ENCODE peak calls at places on chromosomes 2 and 18, in ten cellular contexts. O is adrenal gland, Q is HCT116, T is ovary, M is uterus, D is heart left ventricle, K is spleen, H is tibial nerve, Z is transverse colon, V is H1. A is an unnamed sample. For H3K27me3, the result is how much of the 10 kb centered on the place peaks cover.

GRCh38 chr2:121247971-121248370 is 37.0 kb downstream of the TFCP2L1 start:
- DNase-seq in H (no peak), V (no peak), K (peak), M (no peak), O (no peak), T (no peak), Z (no peak), Q (no peak), D (no peak), A (no peak)

GRCh38 chr18:42192251-42193248 is 237.5 kb downstream of the PIK3C3 start:
- DNase-seq in H (no peak), D (no peak), O (no peak), T (no peak), Q (no peak), K (no peak), V (no peak), M (no peak), Z (no peak), A (no peak)

GRCh38 chr18:8960740-8961657 is 141.5 kb upstream of the NDUFV2 start:
- DNase-seq in H (no peak), M (no peak), T (no peak), V (no peak), O (no peak), D (no peak), Q (no peak), Z (no peak), K (no peak), A (no peak)

GRCh38 chr2:142220901-142221300 is 90.1 kb upstream of the LRP1B start:
- DNase-seq in V (no peak), O (no peak), M (no peak), H (no peak), K (no peak), Z (no peak), T (no peak), Q (no peak), D (no peak), A (no peak)

GRCh38 chr2:221981918-221982317 is 316.9 kb downstream of the PAX3 start:
- DNase-seq in O (no peak), Z (no peak), M (no peak), K (no peak), V (no peak), H (no peak), T (no peak), Q (no peak), D (no peak), A (no peak)

GRCh38 chr2:152200101-152200500 is 24.5 kb upstream of the STAM2 start:
- DNase-seq in K (no peak), H (no peak), Z (no peak), V (no peak), D (no peak), M (no peak), O (no peak), Q (no peak), T (no peak), A (no peak)

GRCh38 chr2:230925443-230925878 is 419 bp upstream of the GPR55 start:
- DNase-seq in V (no peak), T (no peak), H (no peak), D (no peak), Q (no peak), K (peak), O (no peak), M (no peak), Z (peak), A (no peak)

GRCh38 chr2:113025751-113026150 is 20.5 kb downstream of the IL36A start:
- DNase-seq in Q (no peak), H (no peak), O (no peak), M (no peak), D (no peak), K (no peak), V (no peak), T (no peak), Z (no peak), A (no peak)

GRCh38 chr18:60676807-60677206 is 304.2 kb upstream of the MC4R start:
- DNase-seq in D (no peak), T (no peak), H (no peak), O (no peak), K (no peak), Z (no peak), M (no peak), Q (no peak), V (no peak), A (no peak)

GRCh38 chr2:17879913-17880274 is 1.4 kb downstream of the KCNS3 start:
- DNase-seq in K (no peak), H (no peak), Z (no peak), T (no peak), M (no peak), O (no peak), Q (no peak), D (no peak), V (no peak), A (no peak)
- H3K4me3 ChIP-seq in K (no peak), H (peak), Z (peak), T (no peak), M (peak), O (no peak), Q (peak), D (peak), V (peak), A (peak)

DNA sequence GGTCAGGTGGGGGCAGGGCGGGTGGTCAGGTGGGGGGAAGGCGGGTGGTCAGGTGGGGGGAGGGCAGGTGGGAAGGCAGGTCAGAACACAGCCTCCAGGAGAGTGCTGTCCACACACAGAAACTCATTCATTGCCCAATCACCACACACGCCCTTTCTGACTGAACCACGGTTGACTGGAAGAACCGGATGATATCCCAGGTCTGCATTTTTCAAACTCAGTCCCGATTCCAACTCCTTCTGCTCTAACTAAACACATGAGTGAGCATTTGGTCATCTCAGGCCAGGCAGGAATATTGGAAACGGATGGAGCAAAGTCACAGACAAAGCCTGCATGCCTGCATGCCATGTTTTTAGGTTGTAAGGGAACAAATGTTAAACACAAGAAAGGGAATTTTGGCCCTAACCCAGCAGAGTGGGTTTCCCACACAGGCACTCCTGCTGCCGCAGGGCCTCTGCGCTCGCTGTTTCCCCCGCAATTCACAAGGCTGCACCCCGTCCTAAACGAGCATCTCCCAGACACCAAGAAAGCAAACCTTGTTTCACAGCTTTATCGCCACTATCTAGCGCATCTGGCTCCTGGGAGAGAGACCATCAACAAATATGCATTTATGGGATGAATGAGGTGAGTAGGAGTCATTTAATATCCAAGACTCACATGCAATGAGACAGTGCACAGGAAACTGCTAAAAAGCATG is 100.1 kb downstream of the ZNF516 start:
- DNase-seq in M (peak), T (no peak), H (no peak), Z (peak), V (no peak), D (no peak), O (no peak), Q (no peak), K (no peak), A (no peak)
- H3K27me3 ChIP-seq in M (under half), T (under half), H (under half), Z (under half), V (under half), D (under half), O (under half), Q (under half), K (under half), A (under half)

DNA sequence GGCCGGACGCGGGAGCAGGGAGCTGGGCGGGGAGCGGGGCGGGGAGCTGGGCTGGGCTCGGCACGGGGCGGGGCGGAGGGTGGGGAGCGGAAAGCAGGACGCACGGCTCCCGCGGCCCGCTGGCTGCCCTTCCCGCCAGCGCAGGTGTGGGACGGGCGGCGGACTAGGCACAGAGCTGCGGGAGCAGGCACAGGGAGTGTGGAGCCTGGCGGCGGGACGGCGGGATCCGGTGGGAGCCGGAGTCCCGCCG is at the start of gene IMPA2:
- DNase-seq in V (no peak), H (no peak), M (no peak), Q (no peak), Z (no peak), D (no peak), K (no peak), T (no peak), O (no peak), A (no peak)
- TF ChIP-seq POLR2A in V (peak), H (peak), M (peak), Q (peak), Z (peak), D (peak), K (no peak), T (peak), O (no peak), A (peak)

GRCh38 chr2:42494434-42495233 is 852 bp upstream of the KCNG3 start:
- DNase-seq in M (peak), H (peak), Q (peak), D (peak), O (peak), V (peak), Z (peak), T (peak), K (peak), A (no peak)

GRCh38 chr2:42493885-42494433 is at the start of gene KCNG3:
- DNase-seq in Q (no peak), D (peak), Z (peak), T (peak), V (peak), K (peak), M (peak), H (peak), O (peak), A (no peak)

GRCh38 chr2:42493468-42493884 is 306 bp downstream of the KCNG3 start:
- DNase-seq in V (no peak), M (no peak), O (peak), K (peak), Q (no peak), H (no peak), D (no peak), Z (no peak), T (no peak), A (no peak)

GRCh38 chr2:42495234-42495581 is 1.4 kb upstream of the KCNG3 start:
- DNase-seq in V (no peak), M (no peak), Z (no peak), Q (no peak), D (no peak), H (no peak), O (no peak), T (no peak), K (no peak), A (no peak)

GRCh38 chr2:42495611-42496010 is 1.8 kb upstream of the KCNG3 start:
- DNase-seq in Q (no peak), V (no peak), H (no peak), T (no peak), O (no peak), M (no peak), D (no peak), Z (no peak), K (no peak), A (no peak)
- H3K4me3 ChIP-seq in Q (no peak), V (peak), H (no peak), T (no peak), O (no peak), M (no peak), D (no peak), Z (no peak), K (no peak), A (no peak)

DNA sequence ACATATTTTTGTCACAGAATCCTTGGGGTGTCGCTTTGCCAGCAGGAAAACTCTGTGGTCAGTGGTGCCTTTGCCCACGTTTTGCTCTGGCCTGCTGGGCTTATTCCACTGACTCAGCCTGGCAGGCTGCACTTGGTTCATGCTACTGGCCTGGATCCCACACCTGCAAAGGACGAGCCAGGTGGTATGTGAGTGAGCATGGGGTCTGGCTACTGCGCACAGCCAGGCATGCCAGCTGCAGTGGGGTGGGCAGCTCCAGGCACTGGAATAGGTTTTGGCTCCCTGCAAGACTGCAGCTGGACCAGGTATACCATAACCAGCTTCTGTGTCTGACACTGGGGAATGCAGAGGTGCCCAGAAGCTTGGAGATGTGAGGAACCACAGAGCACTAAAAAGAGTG is 197.9 kb upstream of the VRK2 start:
- DNase-seq in Q (no peak), V (no peak), O (no peak), T (no peak), H (no peak), K (peak), D (no peak), Z (no peak), M (no peak), A (no peak)
- H3K27me3 ChIP-seq in Q (under half), V (under half), O (under half), T (under half), H (under half), K (under half), D (under half), Z (under half), M (under half), A (under half)

A was measured in vagina.